ENCODE peak calls at places on chromosomes 7 and 10, in four cellular contexts. Q is EL, A is kidney tubule cell, R is iris pigment epithelial cell. Z is an unnamed sample.

GRCh38 chr7:100894860-100895700 is 608 bp downstream of the ACHE start:
- DNase-seq in A (peak), Q (peak), R (no peak), Z (peak)

GRCh38 chr7:87474533-87475358 is 734 bp downstream of the ABCB4 start:
- DNase-seq in Q (peak), A (peak), R (peak), Z (peak)

GRCh38 chr10:77393821-77394501 is 243.6 kb downstream of the KCNMA1 start:
- DNase-seq in R (no peak), A (no peak), Q (no peak), Z (no peak)

GRCh38 chr10:63166742-63167258 is 33.7 kb downstream of the NRBF2 start:
- DNase-seq in R (peak), A (peak), Q (peak), Z (no peak)

GRCh38 chr7:50332241-50333176 is 28.0 kb downstream of the IKZF1 start:
- DNase-seq in R (no peak), A (no peak), Q (no peak), Z (no peak)

GRCh38 chr10:79926037-79926436 is 22.9 kb downstream of the SFTPD start:
- DNase-seq in R (no peak), Q (no peak), A (no peak), Z (no peak)

GRCh38 chr7:19248681-19249080 is 103.5 kb upstream of the FERD3L start:
- DNase-seq in A (no peak), Q (peak), R (peak), Z (no peak)

GRCh38 chr7:95668504-95669018 is 72.2 kb upstream of the PDK4 start:
- DNase-seq in R (no peak), A (no peak), Q (no peak), Z (no peak)

GRCh38 chr10:122113161-122113944 is 124.4 kb downstream of the TACC2 start:
- DNase-seq in A (peak), Q (peak), R (peak), Z (peak)

GRCh38 chr10:22723783-22724182 is 9.4 kb upstream of the PIP4K2A start:
- DNase-seq in A (no peak), Q (no peak), R (no peak), Z (no peak)

GRCh38 chr10:93465806-93466675 is 16.1 kb downstream of the MYOF start:
- DNase-seq in R (peak), A (peak), Q (peak), Z (peak)

Z was measured in left colon.